ENCODE peak calls at places on chromosomes 5 and 9, in five cellular contexts. One of them, this sample, is unnamed.

GRCh38 chr5:13408616-13409015 is 535.9 kb downstream of the DNAH5 start:
- DNase-seq in SK-N-MC: no peak
- DNase-seq in prostate gland: no peak
- DNase-seq in transverse colon: no peak
- DNase-seq in GM23338: no peak
- DNase-seq in this sample: no peak

GRCh38 chr5:169270827-169271226 is 30.1 kb downstream of the SLIT3 start:
- DNase-seq in prostate gland: no peak
- DNase-seq in transverse colon: no peak
- DNase-seq in GM23338: no peak
- DNase-seq in SK-N-MC: no peak
- DNase-seq in this sample: no peak

GRCh38 chr9:20550326-20550725 is 72.0 kb downstream of the MLLT3 start:
- DNase-seq in prostate gland: no peak
- DNase-seq in transverse colon: no peak
- DNase-seq in GM23338: no peak
- DNase-seq in SK-N-MC: no peak
- DNase-seq in this sample: no peak

GRCh38 chr9:135490166-135490870 is 10.2 kb upstream of the MRPS2 start:
- DNase-seq in transverse colon: no peak
- DNase-seq in prostate gland: no peak
- DNase-seq in GM23338: no peak
- DNase-seq in SK-N-MC: no peak
- DNase-seq in this sample: peak; percentile 37

GRCh38 chr5:139982157-139982974 is 60.7 kb downstream of the NRG2 start:
- DNase-seq in SK-N-MC: peak; percentile 98
- DNase-seq in GM23338: no peak
- DNase-seq in prostate gland: no peak
- DNase-seq in transverse colon: peak; percentile 12
- DNase-seq in this sample: no peak

GRCh38 chr9:109229682-109230081 is 62.6 kb upstream of the FRRS1L start:
- DNase-seq in SK-N-MC: no peak
- DNase-seq in transverse colon: no peak
- DNase-seq in GM23338: no peak
- DNase-seq in prostate gland: no peak
- DNase-seq in this sample: no peak

GRCh38 chr9:27765266-27765665 is 192.0 kb upstream of the C9orf72 start:
- DNase-seq in transverse colon: no peak
- DNase-seq in prostate gland: no peak
- DNase-seq in GM23338: no peak
- DNase-seq in SK-N-MC: no peak
- DNase-seq in this sample: no peak

GRCh38 chr9:3027260-3027659 is 183.4 kb upstream of the PUM3 start:
- DNase-seq in SK-N-MC: no peak
- DNase-seq in GM23338: no peak
- DNase-seq in transverse colon: no peak
- DNase-seq in prostate gland: no peak
- DNase-seq in this sample: no peak

GRCh38 chr9:81993656-81994055 is 5.1 kb downstream of the SPATA31D1 start:
- DNase-seq in prostate gland: no peak
- DNase-seq in SK-N-MC: no peak
- DNase-seq in GM23338: no peak
- DNase-seq in transverse colon: no peak
- DNase-seq in this sample: no peak

GRCh38 chr5:127176769-127177168 is 103.5 kb upstream of the C5orf63 start:
- DNase-seq in transverse colon: no peak
- DNase-seq in GM23338: no peak
- DNase-seq in SK-N-MC: no peak
- DNase-seq in prostate gland: no peak
- DNase-seq in this sample: no peak

GRCh38 chr5:10760976-10761841 is at the start of gene DAP:
- DNase-seq in prostate gland: peak; percentile 74
- DNase-seq in SK-N-MC: peak; percentile 10
- DNase-seq in transverse colon: peak; percentile 91
- DNase-seq in GM23338: peak; percentile 87
- DNase-seq in this sample: peak; percentile 97

GRCh38 chr5:42217791-42218190 is 205.4 kb upstream of the GHR start:
- DNase-seq in prostate gland: no peak
- DNase-seq in transverse colon: no peak
- DNase-seq in SK-N-MC: no peak
- DNase-seq in GM23338: no peak
- DNase-seq in this sample: no peak

GRCh38 chr5:15620501-15620900 is 120.5 kb downstream of the FBXL7 start:
- DNase-seq in GM23338: no peak
- DNase-seq in prostate gland: no peak
- DNase-seq in transverse colon: no peak
- DNase-seq in SK-N-MC: no peak
- DNase-seq in this sample: no peak

GRCh38 chr9:90827181-90827866 is 25.7 kb downstream of the SYK start:
- DNase-seq in SK-N-MC: no peak
- DNase-seq in transverse colon: peak; percentile 39
- DNase-seq in GM23338: no peak
- DNase-seq in prostate gland: no peak
- DNase-seq in this sample: no peak

GRCh38 chr5:34718516-34718915 is 62.4 kb downstream of the RAI14 start:
- DNase-seq in SK-N-MC: no peak
- DNase-seq in transverse colon: no peak
- DNase-seq in GM23338: peak; percentile 49
- DNase-seq in prostate gland: no peak
- DNase-seq in this sample: no peak
- H3K4me3 ChIP-seq in SK-N-MC: no peak overlapping the region
- H3K4me3 ChIP-seq in transverse colon: no peak overlapping the region
- H3K4me3 ChIP-seq in GM23338: peak overlapping the region; percentile 34
- H3K4me3 ChIP-seq in prostate gland: no peak overlapping the region
- H3K4me3 ChIP-seq in this sample: no peak overlapping the region

GRCh38 chr5:141564216-141564692 is 54.5 kb downstream of the DIAPH1 start:
- DNase-seq in prostate gland: peak; percentile 76
- DNase-seq in GM23338: peak; percentile 99
- DNase-seq in transverse colon: peak; percentile 59
- DNase-seq in SK-N-MC: peak; percentile 95
- DNase-seq in this sample: no peak
- TF ChIP-seq POLR2AphosphoS5 in prostate gland: peak; percentile 95
- TF ChIP-seq POLR2AphosphoS5 in GM23338: no peak
- TF ChIP-seq POLR2AphosphoS5 in transverse colon: no peak
- TF ChIP-seq POLR2AphosphoS5 in SK-N-MC: peak; percentile 40
- TF ChIP-seq POLR2AphosphoS5 in this sample: no peak

GRCh38 chr5:143302344-143302743 is 101.1 kb downstream of the NR3C1 start:
- DNase-seq in transverse colon: no peak
- DNase-seq in SK-N-MC: no peak
- DNase-seq in prostate gland: no peak
- DNase-seq in GM23338: no peak
- DNase-seq in this sample: no peak
- H3K4me3 ChIP-seq in transverse colon: no peak overlapping the region
- H3K4me3 ChIP-seq in SK-N-MC: no peak overlapping the region
- H3K4me3 ChIP-seq in prostate gland: no peak overlapping the region
- H3K4me3 ChIP-seq in GM23338: no peak overlapping the region
- H3K4me3 ChIP-seq in this sample: no peak overlapping the region

GRCh38 chr5:176438959-176439757 is 9.0 kb upstream of the FAF2 start:
- DNase-seq in transverse colon: no peak
- DNase-seq in SK-N-MC: no peak
- DNase-seq in GM23338: no peak
- DNase-seq in prostate gland: no peak
- DNase-seq in this sample: no peak
- TF ChIP-seq POLR2AphosphoS5 in transverse colon: no peak
- TF ChIP-seq POLR2AphosphoS5 in SK-N-MC: no peak
- TF ChIP-seq POLR2AphosphoS5 in GM23338: no peak
- TF ChIP-seq POLR2AphosphoS5 in prostate gland: no peak
- TF ChIP-seq POLR2AphosphoS5 in this sample: no peak

DNA sequence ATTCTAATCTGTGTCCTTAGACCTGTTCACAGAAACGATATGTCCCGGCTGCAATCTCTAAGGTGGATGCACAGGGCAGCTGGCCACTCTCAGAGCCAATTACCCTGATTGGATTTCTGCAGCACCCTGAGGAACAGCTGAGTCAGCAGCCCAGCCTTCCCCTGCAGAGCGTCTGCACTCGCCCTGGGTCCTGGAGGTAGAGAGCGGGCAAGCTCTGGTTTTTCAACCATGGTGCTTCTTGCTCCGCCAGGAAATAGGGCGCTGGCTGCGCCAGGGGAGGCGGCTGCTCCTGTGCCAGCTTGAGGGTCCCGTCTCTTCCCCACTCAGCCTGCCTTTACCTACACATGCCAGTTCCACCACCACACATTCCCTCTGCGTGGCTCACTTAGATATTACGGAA is 19.2 kb downstream of the NDUFS6 start:
- DNase-seq in GM23338: no peak
- DNase-seq in transverse colon: no peak
- DNase-seq in prostate gland: no peak
- DNase-seq in SK-N-MC: no peak
- DNase-seq in this sample: peak; percentile 60
- H3K4me3 ChIP-seq in GM23338: no peak overlapping the region
- H3K4me3 ChIP-seq in transverse colon: no peak overlapping the region
- H3K4me3 ChIP-seq in prostate gland: no peak overlapping the region
- H3K4me3 ChIP-seq in SK-N-MC: no peak overlapping the region
- H3K4me3 ChIP-seq in this sample: no peak overlapping the region

DNA sequence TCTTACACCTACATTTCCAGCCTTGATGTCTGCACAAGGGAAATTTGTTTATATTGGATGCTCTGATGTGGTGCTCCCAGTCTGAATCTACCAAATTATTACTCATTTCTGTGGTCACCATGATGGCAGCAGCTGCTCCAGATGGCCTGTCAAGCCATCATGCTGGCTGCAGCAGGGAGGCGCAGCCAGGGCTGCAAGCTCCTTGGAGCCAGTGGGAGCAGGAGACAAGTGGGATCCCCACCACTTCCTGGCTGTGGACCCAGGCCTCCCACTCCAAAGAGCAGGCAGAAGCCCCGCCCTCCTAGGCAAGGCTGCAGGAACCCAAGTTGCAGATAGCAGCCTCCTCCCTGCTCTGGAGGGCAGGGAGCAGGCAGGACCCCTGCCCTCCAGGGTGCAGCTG is 241.1 kb upstream of the ATP10B start:
- DNase-seq in GM23338: no peak
- DNase-seq in transverse colon: no peak
- DNase-seq in SK-N-MC: no peak
- DNase-seq in prostate gland: no peak
- DNase-seq in this sample: peak; percentile 47
- TF ChIP-seq POLR2AphosphoS5 in GM23338: no peak
- TF ChIP-seq POLR2AphosphoS5 in transverse colon: no peak
- TF ChIP-seq POLR2AphosphoS5 in SK-N-MC: no peak
- TF ChIP-seq POLR2AphosphoS5 in prostate gland: no peak
- TF ChIP-seq POLR2AphosphoS5 in this sample: no peak

GRCh38 chr9:79687131-79687447 is 115.3 kb downstream of the TLE4 start:
- DNase-seq in SK-N-MC: no peak
- DNase-seq in transverse colon: no peak
- DNase-seq in GM23338: no peak
- DNase-seq in prostate gland: no peak
- DNase-seq in this sample: no peak

GRCh38 chr9:79684711-79685575 is 113.2 kb downstream of the TLE4 start:
- DNase-seq in SK-N-MC: no peak
- DNase-seq in prostate gland: no peak
- DNase-seq in GM23338: no peak
- DNase-seq in transverse colon: no peak
- DNase-seq in this sample: no peak

GRCh38 chr9:79685576-79685975 is 113.8 kb downstream of the TLE4 start:
- DNase-seq in transverse colon: no peak
- DNase-seq in GM23338: no peak
- DNase-seq in prostate gland: no peak
- DNase-seq in SK-N-MC: no peak
- DNase-seq in this sample: no peak

GRCh38 chr9:79688363-79688762 is 116.6 kb downstream of the TLE4 start:
- DNase-seq in transverse colon: no peak
- DNase-seq in prostate gland: no peak
- DNase-seq in SK-N-MC: no peak
- DNase-seq in GM23338: no peak
- DNase-seq in this sample: no peak

DNA sequence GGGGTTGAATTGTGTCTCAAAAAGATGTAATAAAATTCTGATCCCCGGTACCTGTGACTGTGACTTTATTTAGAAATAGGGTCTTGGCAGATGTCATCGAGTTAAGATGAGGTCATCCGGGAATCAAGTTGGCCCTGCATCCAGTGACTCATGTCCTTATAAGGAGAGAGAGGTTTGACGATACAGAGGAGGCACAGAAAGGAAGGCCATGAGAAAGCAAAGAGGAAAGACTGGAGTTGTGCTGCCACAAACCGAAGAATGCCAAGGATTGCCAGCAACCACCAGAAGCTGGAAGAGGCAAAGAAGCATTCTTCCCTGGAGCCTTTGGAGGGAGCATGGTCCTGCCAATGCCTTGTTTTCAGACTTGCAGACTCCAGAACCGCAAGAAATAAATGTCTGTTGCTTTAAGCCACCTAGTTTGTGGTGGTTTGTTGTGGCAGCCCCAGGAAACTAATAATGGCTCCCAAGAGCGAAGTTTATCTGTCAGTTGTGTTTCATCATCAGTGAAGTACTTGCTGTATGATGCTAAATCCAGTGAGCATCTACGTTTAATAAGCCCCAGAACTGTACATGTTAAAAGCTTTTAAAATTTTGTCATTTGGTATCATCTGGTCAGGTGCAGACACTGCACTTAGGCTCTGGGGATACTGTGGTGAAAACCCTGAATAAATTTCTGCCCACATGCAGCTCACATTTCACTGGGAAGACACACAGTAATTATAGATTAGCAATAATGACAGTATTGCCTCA is 114.8 kb downstream of the TLE4 start:
- DNase-seq in GM23338: no peak
- DNase-seq in prostate gland: no peak
- DNase-seq in SK-N-MC: no peak
- DNase-seq in transverse colon: no peak
- DNase-seq in this sample: no peak
- H3K4me3 ChIP-seq in GM23338: no peak overlapping the region
- H3K4me3 ChIP-seq in prostate gland: no peak overlapping the region
- H3K4me3 ChIP-seq in SK-N-MC: no peak overlapping the region
- H3K4me3 ChIP-seq in transverse colon: no peak overlapping the region
- H3K4me3 ChIP-seq in this sample: no peak overlapping the region

GRCh38 chr5:172886974-172887491 is 53.0 kb downstream of the ERGIC1 start:
- DNase-seq in GM23338: no peak
- DNase-seq in SK-N-MC: peak; percentile 16
- DNase-seq in transverse colon: peak; percentile 53
- DNase-seq in prostate gland: no peak
- DNase-seq in this sample: peak; percentile 92
- TF ChIP-seq POLR2AphosphoS5 in GM23338: no peak
- TF ChIP-seq POLR2AphosphoS5 in SK-N-MC: no peak
- TF ChIP-seq POLR2AphosphoS5 in transverse colon: peak; percentile 41
- TF ChIP-seq POLR2AphosphoS5 in prostate gland: no peak
- TF ChIP-seq POLR2AphosphoS5 in this sample: peak; percentile 84

GRCh38 chr5:65126670-65127069 is 355.1 kb downstream of the ADAMTS6 start:
- DNase-seq in prostate gland: no peak
- DNase-seq in SK-N-MC: no peak
- DNase-seq in GM23338: no peak
- DNase-seq in transverse colon: no peak
- DNase-seq in this sample: no peak
- H3K4me3 ChIP-seq in prostate gland: no peak overlapping the region
- H3K4me3 ChIP-seq in SK-N-MC: no peak overlapping the region
- H3K4me3 ChIP-seq in GM23338: no peak overlapping the region
- H3K4me3 ChIP-seq in transverse colon: no peak overlapping the region
- H3K4me3 ChIP-seq in this sample: no peak overlapping the region